ENCODE peak calls at places on chromosomes 3 and 15, in ten cellular contexts. Z is NCI-H1417; P is ureter; F is activated gamma-delta T cell treated with anti-CD3 and anti-CD28 coated beads, Interleukin-2, amount 50 U/mL, for 16 hours; Y is T-helper 17 cell; E is stomach; D is NCI-H460; I is stimulated activated CD4-positive, alpha-beta T cell treated with anti-CD3 and anti-CD28 coated beads, Interleukin-1b, Interleukin-23, amount 100 ng/mL, for 48 hours; H is endothelial cell; S is NCI-H510A treated with DMSO at 0.1 percent for 48 hours. W is an unnamed sample.

GRCh38 chr3:135531996-135532395 is 433.5 kb upstream of the PPP2R3A start:
- DNase-seq in Z (peak), P (no peak), F (no peak), Y (no peak), E (no peak), D (no peak), I (no peak), H (no peak), S (peak), W (no peak)

GRCh38 chr15:53080484-53080883 is 290.3 kb upstream of the ONECUT1 start:
- DNase-seq in Z (no peak), P (no peak), F (no peak), Y (no peak), E (no peak), D (no peak), I (no peak), H (no peak), S (no peak), W (no peak)

GRCh38 chr15:82648257-82649103 is 1.3 kb upstream of the CPEB1 start:
- DNase-seq in Z (no peak), P (no peak), F (no peak), Y (no peak), E (no peak), D (no peak), I (no peak), H (no peak), S (no peak), W (no peak)

GRCh38 chr15:66947471-66947870 is 117.9 kb upstream of the SMAD3 start:
- DNase-seq in Z (no peak), P (no peak), F (no peak), Y (no peak), E (no peak), D (no peak), I (no peak), H (no peak), S (no peak), W (no peak)

GRCh38 chr3:71791634-71792033 is 6.7 kb upstream of the PROK2 start:
- DNase-seq in Z (no peak), P (no peak), F (no peak), Y (no peak), E (no peak), D (no peak), I (no peak), H (no peak), S (no peak), W (no peak)

GRCh38 chr15:77659350-77660321 is 26.9 kb upstream of the LINGO1 start:
- DNase-seq in Z (peak), P (no peak), F (no peak), Y (no peak), E (peak), D (peak), I (peak), H (peak), S (peak), W (peak)

GRCh38 chr3:148036331-148036881 is 627.2 kb downstream of the ZIC1 start:
- DNase-seq in Z (no peak), P (no peak), F (no peak), Y (no peak), E (no peak), D (no peak), I (no peak), H (no peak), S (no peak), W (no peak)

GRCh38 chr15:39283531-39283930 is 297.3 kb upstream of the THBS1 start:
- DNase-seq in Z (no peak), P (no peak), F (no peak), Y (no peak), E (no peak), D (no peak), I (no peak), H (no peak), S (no peak), W (no peak)

GRCh38 chr3:66298591-66298990 is 77.8 kb downstream of the SLC25A26 start:
- DNase-seq in Z (peak), P (no peak), F (no peak), Y (no peak), E (no peak), D (no peak), I (no peak), H (no peak), S (no peak), W (no peak)

GRCh38 chr3:183967693-183968092 is 50.0 kb downstream of the ABCC5 start:
- DNase-seq in Z (no peak), P (no peak), F (no peak), Y (no peak), E (no peak), D (no peak), I (no peak), H (no peak), S (peak), W (no peak)

GRCh38 chr3:108085821-108086350 is 4.9 kb downstream of the CD47 start:
- DNase-seq in Z (no peak), P (no peak), F (no peak), Y (no peak), E (no peak), D (no peak), I (no peak), H (no peak), S (no peak), W (no peak)

GRCh38 chr3:177137774-177138705 is 59.2 kb downstream of the TBL1XR1 start:
- DNase-seq in Z (no peak), P (no peak), F (no peak), Y (no peak), E (no peak), D (no peak), I (no peak), H (no peak), S (no peak), W (no peak)

GRCh38 chr3:53154731-53155320 is 6.2 kb upstream of the PRKCD start:
- DNase-seq in Z (no peak), P (peak), F (no peak), Y (no peak), E (peak), D (no peak), I (no peak), H (no peak), S (peak), W (no peak)

W was measured in HuH-7.5.